ENCODE peak calls at places on chromosomes 2 and 18, in four cellular contexts. Q is tibial artery, A is fibroblast of mammary gland, T is AG09319. D is an unnamed sample.

GRCh38 chr2:232418466-232419244 is 12.0 kb downstream of the ALPG start:
- DNase-seq in Q (peak; percentile 53), T (no peak), A (peak; percentile 12), D (peak; percentile 6)

GRCh38 chr18:47317824-47318508 is 66.5 kb upstream of the SKOR2 start:
- DNase-seq in Q (no peak), A (no peak), T (no peak), D (no peak)

GRCh38 chr18:79485788-79486355 is 90.1 kb downstream of the NFATC1 start:
- DNase-seq in Q (peak; percentile 83), A (peak; percentile 92), T (peak; percentile 64), D (peak; percentile 88)

GRCh38 chr2:63790913-63791312 is 50.8 kb upstream of the UGP2 start:
- DNase-seq in Q (no peak), A (peak; percentile 97), T (no peak), D (peak; percentile 88)

GRCh38 chr2:96642564-96643350 is at the start of gene FER1L5:
- DNase-seq in Q (no peak), A (peak; percentile 65), T (no peak), D (peak; percentile 83)

GRCh38 chr2:9813312-9814128 is 29.8 kb upstream of the TAF1B start:
- DNase-seq in A (peak; percentile 58), Q (peak; percentile 77), T (no peak), D (peak; percentile 68)

GRCh38 chr18:5628512-5629255 is 84.9 kb upstream of the EPB41L3 start:
- DNase-seq in Q (peak; percentile 71), A (peak; percentile 43), T (no peak), D (peak; percentile 31)

GRCh38 chr2:6945821-6946220 is 28.6 kb downstream of the RNF144A start:
- DNase-seq in A (peak; percentile 28), Q (no peak), T (no peak), D (no peak)

GRCh38 chr2:23567382-23567781 is 182.4 kb downstream of the KLHL29 start:
- DNase-seq in A (no peak), T (no peak), Q (no peak), D (no peak)

GRCh38 chr2:110745048-110745447 is 12.7 kb downstream of the ACOXL start:
- DNase-seq in Q (no peak), A (no peak), T (no peak), D (no peak)

GRCh38 chr2:175111200-175111657 is 56.8 kb downstream of the ATF2 start:
- DNase-seq in T (peak; percentile 12), Q (no peak), A (peak; percentile 66), D (peak; percentile 71)

GRCh38 chr2:139409212-139409611 is 629.0 kb upstream of the NXPH2 start:
- DNase-seq in Q (no peak), T (no peak), A (no peak), D (no peak)

GRCh38 chr2:168697668-168698121 is 104.7 kb upstream of the NOSTRIN start:
- DNase-seq in Q (no peak), T (no peak), A (peak; percentile 11), D (no peak)

GRCh38 chr2:142199073-142199472 is 68.3 kb upstream of the LRP1B start:
- DNase-seq in T (no peak), Q (no peak), A (no peak), D (no peak)

GRCh38 chr2:171723724-171724683 is 36.7 kb downstream of the DYNC1I2 start:
- DNase-seq in Q (no peak), T (no peak), A (peak; percentile 34), D (peak; percentile 18)
- TF ChIP-seq CTCF in Q (no peak), T (no peak), A (no peak), D (no peak)

GRCh38 chr2:95331606-95332005 is 34.5 kb downstream of the KCNIP3 start:
- DNase-seq in Q (no peak), A (no peak), T (no peak), D (no peak)

GRCh38 chr2:95330939-95331338 is 33.8 kb downstream of the KCNIP3 start:
- DNase-seq in T (no peak), Q (no peak), A (no peak), D (no peak)

GRCh38 chr2:95328386-95329125 is 31.4 kb downstream of the KCNIP3 start:
- DNase-seq in T (no peak), Q (no peak), A (peak; percentile 40), D (peak; percentile 12)

GRCh38 chr2:95329401-95329800 is 32.3 kb downstream of the KCNIP3 start:
- DNase-seq in A (no peak), Q (no peak), T (no peak), D (no peak)

GRCh38 chr2:95329891-95330822 is 33.0 kb downstream of the KCNIP3 start:
- DNase-seq in T (no peak), Q (no peak), A (no peak), D (no peak)
- TF ChIP-seq CTCF in T (no peak), Q (no peak), A (no peak), D (no peak)

GRCh38 chr2:104872866-104873688 is 19.2 kb downstream of the POU3F3 start:
- DNase-seq in Q (no peak), A (peak; percentile 72), T (peak; percentile 19), D (peak; percentile 71)
- TF ChIP-seq CTCF in Q (peak; percentile 22), A (peak; percentile 62), T (peak; percentile 62), D (peak; percentile 61)

DNA sequence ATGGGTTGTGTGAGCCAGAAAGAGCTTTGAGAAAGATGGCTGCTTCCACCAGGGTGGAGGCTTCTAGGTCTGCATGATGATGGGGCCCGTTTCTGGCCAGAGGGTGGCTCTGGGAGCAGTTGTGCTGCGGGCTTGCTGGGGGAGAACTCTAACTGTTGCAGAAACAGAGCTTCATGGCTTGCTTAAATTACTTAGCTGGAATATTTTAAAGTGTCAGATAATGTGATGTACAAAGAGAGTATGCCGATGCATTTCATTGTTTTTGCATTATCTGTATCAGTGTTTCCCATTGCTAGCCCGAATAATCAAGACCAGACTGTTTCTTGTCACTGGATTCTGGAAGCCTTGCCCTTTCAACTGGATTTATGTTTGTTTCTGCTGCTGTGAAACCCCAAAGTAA is 6.3 kb upstream of the DRC1 start:
- DNase-seq in T (no peak), Q (no peak), A (no peak), D (no peak)
- TF ChIP-seq CTCF in T (no peak), Q (no peak), A (no peak), D (no peak)

GRCh38 chr2:54329482-54330225 is 73.6 kb upstream of the TSPYL6 start:
- DNase-seq in Q (no peak), A (no peak), T (no peak), D (peak; percentile 75)
- TF ChIP-seq CTCF in Q (no peak), A (no peak), T (no peak), D (no peak)

DNA sequence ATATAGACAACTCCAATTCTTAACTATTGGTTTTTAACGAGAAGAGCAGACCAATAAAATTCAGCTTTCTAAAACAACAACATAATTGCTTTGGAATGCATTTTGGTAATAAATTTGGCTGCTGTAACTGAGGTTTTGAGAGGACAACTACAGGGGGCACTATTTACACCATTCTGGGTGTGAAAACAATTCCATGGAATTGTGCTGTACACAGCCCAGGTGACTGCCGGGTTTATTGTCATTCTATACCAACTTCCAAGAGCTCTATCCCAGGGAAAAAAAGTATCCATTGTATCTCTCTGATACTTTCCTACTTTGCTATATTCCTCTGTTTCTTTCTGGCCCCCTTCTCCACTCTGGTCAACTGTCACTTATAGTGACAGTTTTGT is 38.4 kb downstream of the IRS1 start:
- DNase-seq in Q (no peak), A (no peak), T (no peak), D (no peak)
- TF ChIP-seq CTCF in Q (no peak), A (peak; percentile 13), T (no peak), D (no peak)

DNA sequence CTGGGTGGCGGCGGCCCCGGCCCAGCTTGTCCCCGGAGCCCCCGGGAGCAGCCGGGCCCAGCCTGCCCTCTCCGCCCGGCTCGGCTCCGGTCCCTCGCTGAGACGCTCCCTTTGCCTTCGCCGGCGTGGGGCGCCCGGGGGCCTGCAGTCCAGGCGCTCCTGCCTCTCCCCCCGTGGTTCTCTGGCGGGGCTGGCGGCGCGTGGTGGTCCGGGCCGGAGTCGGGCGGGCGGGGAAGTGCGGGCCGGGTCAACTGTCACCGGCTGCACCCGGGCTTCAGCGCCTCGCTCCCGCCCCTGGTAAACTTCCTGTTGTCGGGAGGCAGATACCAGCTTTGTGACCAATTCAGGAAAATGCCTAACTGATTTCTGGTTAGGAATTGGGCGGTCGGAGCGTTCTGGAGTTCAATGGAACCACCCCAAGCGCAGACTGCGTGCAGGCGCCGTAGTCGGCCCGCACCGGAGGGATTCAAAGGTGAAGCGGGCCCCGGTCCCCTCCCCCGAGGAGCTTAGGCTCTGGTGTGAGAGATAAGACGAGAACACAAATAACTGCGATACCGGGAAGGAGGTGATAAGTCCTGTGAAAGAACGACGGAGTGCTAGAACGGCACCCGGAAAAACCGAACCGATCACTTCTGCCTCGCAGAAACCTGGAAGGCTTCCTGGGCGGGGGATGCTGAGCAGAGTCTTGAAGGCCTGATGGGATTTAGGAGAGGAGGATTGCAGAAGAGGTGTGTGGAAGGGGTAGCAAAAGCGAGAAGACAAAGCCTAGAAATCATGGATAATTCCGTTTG is 884 bp downstream of the CAB39 start:
- DNase-seq in T (no peak), A (no peak), Q (peak; percentile 71), D (peak; percentile 18)
- TF ChIP-seq CTCF in T (no peak), A (no peak), Q (no peak), D (no peak)

GRCh38 chr2:179677746-179678505 is 183.5 kb downstream of the ZNF385B start:
- DNase-seq in A (no peak), T (no peak), Q (no peak), D (no peak)
- TF ChIP-seq CTCF in A (no peak), T (no peak), Q (no peak), D (no peak)

GRCh38 chr2:113202305-113203216 is 28.8 kb downstream of the PSD4 start:
- DNase-seq in A (no peak), T (no peak), Q (peak; percentile 57), D (no peak)
- TF ChIP-seq CTCF in A (no peak), T (no peak), Q (no peak), D (no peak)

GRCh38 chr2:165420231-165420630 is 49.3 kb upstream of the CSRNP3 start:
- DNase-seq in T (no peak), Q (no peak), A (no peak), D (no peak)

GRCh38 chr2:165414187-165414586 is 55.3 kb upstream of the CSRNP3 start:
- DNase-seq in A (no peak), Q (no peak), T (no peak), D (no peak)

GRCh38 chr2:165417009-165417408 is 52.5 kb upstream of the CSRNP3 start:
- DNase-seq in A (no peak), Q (no peak), T (no peak), D (no peak)
- TF ChIP-seq CTCF in A (no peak), Q (no peak), T (no peak), D (no peak)

D was measured in cardiac fibroblast.